ENCODE peak calls at places on chromosomes 7 and 10, in five cellular contexts. One of them, this sample, is unnamed.

GRCh38 chr7:142811154-142811737 is 40.5 kb downstream of the PRSS2 start:
- DNase-seq in HCT116: peak
- DNase-seq in breast epithelium: no peak
- DNase-seq in H1: no peak
- DNase-seq in esophagus muscularis mucosa: no peak
- DNase-seq in this sample: no peak

GRCh38 chr7:141844256-141844655 is 3.0 kb upstream of the PRSS37 start:
- DNase-seq in HCT116: no peak
- DNase-seq in breast epithelium: no peak
- DNase-seq in esophagus muscularis mucosa: no peak
- DNase-seq in H1: no peak
- DNase-seq in this sample: no peak

GRCh38 chr7:127571741-127572505 is 13.5 kb downstream of the GCC1 start:
- DNase-seq in breast epithelium: no peak
- DNase-seq in H1: no peak
- DNase-seq in esophagus muscularis mucosa: no peak
- DNase-seq in HCT116: no peak
- DNase-seq in this sample: no peak

GRCh38 chr10:62728479-62728878 is 76.0 kb upstream of the ADO start:
- DNase-seq in HCT116: no peak
- DNase-seq in H1: no peak
- DNase-seq in esophagus muscularis mucosa: no peak
- DNase-seq in breast epithelium: no peak
- DNase-seq in this sample: no peak

GRCh38 chr10:18737841-18738240 is 78.6 kb downstream of the ARL5B start:
- DNase-seq in esophagus muscularis mucosa: no peak
- DNase-seq in HCT116: no peak
- DNase-seq in H1: no peak
- DNase-seq in breast epithelium: no peak
- DNase-seq in this sample: no peak

GRCh38 chr7:26307226-26307625 is 15.6 kb downstream of the SNX10 start:
- DNase-seq in esophagus muscularis mucosa: no peak
- DNase-seq in H1: no peak
- DNase-seq in breast epithelium: no peak
- DNase-seq in HCT116: no peak
- DNase-seq in this sample: no peak

GRCh38 chr7:112112822-112113255 is 93.4 kb downstream of the DOCK4 start:
- DNase-seq in breast epithelium: peak
- DNase-seq in HCT116: no peak
- DNase-seq in H1: no peak
- DNase-seq in esophagus muscularis mucosa: no peak
- DNase-seq in this sample: peak

GRCh38 chr7:123992913-123993518 is 39.9 kb downstream of the TMEM229A start:
- DNase-seq in breast epithelium: no peak
- DNase-seq in HCT116: no peak
- DNase-seq in H1: no peak
- DNase-seq in esophagus muscularis mucosa: no peak
- DNase-seq in this sample: no peak

GRCh38 chr10:24331457-24331856 is 122.5 kb downstream of the KIAA1217 start:
- DNase-seq in HCT116: no peak
- DNase-seq in breast epithelium: peak
- DNase-seq in H1: peak
- DNase-seq in esophagus muscularis mucosa: no peak
- DNase-seq in this sample: no peak

GRCh38 chr7:75628055-75628454 is 110.7 kb downstream of the HIP1 start:
- DNase-seq in esophagus muscularis mucosa: no peak
- DNase-seq in H1: no peak
- DNase-seq in breast epithelium: no peak
- DNase-seq in HCT116: no peak
- DNase-seq in this sample: no peak

GRCh38 chr10:8616166-8616565 is 561.7 kb downstream of the GATA3 start:
- DNase-seq in H1: no peak
- DNase-seq in esophagus muscularis mucosa: no peak
- DNase-seq in breast epithelium: no peak
- DNase-seq in HCT116: no peak
- DNase-seq in this sample: no peak

GRCh38 chr10:34655286-34656170 is 159.6 kb downstream of the PARD3 start:
- DNase-seq in H1: peak
- DNase-seq in breast epithelium: peak
- DNase-seq in esophagus muscularis mucosa: no peak
- DNase-seq in HCT116: peak
- DNase-seq in this sample: no peak

GRCh38 chr10:79025113-79025832 is 43.5 kb upstream of the ZMIZ1 start:
- DNase-seq in breast epithelium: no peak
- DNase-seq in HCT116: no peak
- DNase-seq in esophagus muscularis mucosa: no peak
- DNase-seq in H1: no peak
- DNase-seq in this sample: peak

GRCh38 chr10:70699659-70700174 is 27.4 kb downstream of the ADAMTS14 start:
- DNase-seq in H1: no peak
- DNase-seq in esophagus muscularis mucosa: no peak
- DNase-seq in HCT116: no peak
- DNase-seq in breast epithelium: no peak
- DNase-seq in this sample: no peak

GRCh38 chr7:95905165-95905564 is 132.8 kb downstream of the DYNC1I1 start:
- DNase-seq in HCT116: no peak
- DNase-seq in breast epithelium: no peak
- DNase-seq in H1: no peak
- DNase-seq in esophagus muscularis mucosa: peak
- DNase-seq in this sample: no peak

GRCh38 chr10:19003341-19003740 is 45.3 kb upstream of the MALRD1 start:
- DNase-seq in H1: no peak
- DNase-seq in breast epithelium: no peak
- DNase-seq in HCT116: no peak
- DNase-seq in esophagus muscularis mucosa: no peak
- DNase-seq in this sample: no peak

GRCh38 chr10:24917493-24917892 is 34.9 kb downstream of the PRTFDC1 start:
- DNase-seq in HCT116: no peak
- DNase-seq in breast epithelium: no peak
- DNase-seq in esophagus muscularis mucosa: no peak
- DNase-seq in H1: no peak
- DNase-seq in this sample: no peak

GRCh38 chr10:5552376-5553321 is 27.9 kb downstream of the CALML3 start:
- DNase-seq in H1: no peak
- DNase-seq in HCT116: no peak
- DNase-seq in breast epithelium: no peak
- DNase-seq in esophagus muscularis mucosa: no peak
- DNase-seq in this sample: peak

GRCh38 chr7:155800301-155800700 is 12.0 kb downstream of the SHH start:
- DNase-seq in esophagus muscularis mucosa: no peak
- DNase-seq in H1: no peak
- DNase-seq in breast epithelium: no peak
- DNase-seq in HCT116: no peak
- DNase-seq in this sample: no peak

GRCh38 chr7:81767883-81768282 is 2.0 kb downstream of the HGF start:
- DNase-seq in breast epithelium: no peak
- DNase-seq in HCT116: no peak
- DNase-seq in esophagus muscularis mucosa: no peak
- DNase-seq in H1: no peak
- DNase-seq in this sample: no peak

GRCh38 chr10:126935263-126935946 is 30.2 kb downstream of the DOCK1 start:
- DNase-seq in HCT116: no peak
- DNase-seq in H1: no peak
- DNase-seq in esophagus muscularis mucosa: no peak
- DNase-seq in breast epithelium: no peak
- DNase-seq in this sample: no peak

GRCh38 chr7:157795631-157796030 is 458.8 kb downstream of the DNAJB6 start:
- DNase-seq in H1: no peak
- DNase-seq in breast epithelium: no peak
- DNase-seq in esophagus muscularis mucosa: no peak
- DNase-seq in HCT116: no peak
- DNase-seq in this sample: no peak

GRCh38 chr10:21503580-21503979 is 21.9 kb downstream of the SKIDA1 start:
- DNase-seq in breast epithelium: no peak
- DNase-seq in HCT116: no peak
- DNase-seq in H1: no peak
- DNase-seq in esophagus muscularis mucosa: no peak
- DNase-seq in this sample: no peak

GRCh38 chr10:21506351-21506750 is 19.1 kb downstream of the SKIDA1 start:
- DNase-seq in HCT116: no peak
- DNase-seq in breast epithelium: no peak
- DNase-seq in esophagus muscularis mucosa: no peak
- DNase-seq in H1: no peak
- DNase-seq in this sample: no peak

GRCh38 chr10:21507066-21507669 is 18.3 kb downstream of the SKIDA1 start:
- DNase-seq in breast epithelium: no peak
- DNase-seq in H1: no peak
- DNase-seq in esophagus muscularis mucosa: no peak
- DNase-seq in HCT116: no peak
- DNase-seq in this sample: no peak

GRCh38 chr10:21508987-21509334 is 16.5 kb downstream of the SKIDA1 start:
- DNase-seq in H1: peak
- DNase-seq in breast epithelium: no peak
- DNase-seq in HCT116: no peak
- DNase-seq in esophagus muscularis mucosa: no peak
- DNase-seq in this sample: no peak

DNA sequence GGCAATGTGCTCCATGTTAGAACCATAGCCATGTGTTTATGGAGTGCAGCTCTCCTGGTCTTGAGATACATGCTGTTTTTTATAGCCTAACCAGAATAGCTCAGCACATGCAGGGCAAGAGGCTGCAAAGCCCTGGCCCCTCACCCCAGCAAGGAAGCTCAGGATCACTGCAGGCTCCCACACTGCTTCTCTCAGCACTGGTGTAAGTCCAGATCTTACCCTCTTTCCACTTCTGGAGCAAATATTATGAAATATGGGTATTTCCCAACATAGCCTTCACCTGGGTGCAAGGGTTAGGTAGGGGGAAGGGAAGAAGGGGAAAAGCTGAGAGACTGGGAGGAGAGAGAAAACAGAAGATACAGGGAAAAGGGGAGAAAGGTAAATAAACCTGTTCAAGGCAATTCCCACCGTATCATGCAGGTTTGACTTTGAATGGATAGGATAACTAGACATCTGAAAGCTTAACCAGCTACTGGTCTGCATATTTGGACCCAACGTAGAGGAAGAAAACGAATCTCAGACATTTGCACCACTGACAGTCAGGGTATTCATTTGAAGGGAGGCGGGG is 19.7 kb downstream of the SKIDA1 start:
- DNase-seq in breast epithelium: no peak
- DNase-seq in H1: no peak
- DNase-seq in esophagus muscularis mucosa: no peak
- DNase-seq in HCT116: no peak
- DNase-seq in this sample: no peak
- TF ChIP-seq POLR2AphosphoS5 in breast epithelium: no peak
- TF ChIP-seq POLR2AphosphoS5 in H1: no peak
- TF ChIP-seq POLR2AphosphoS5 in esophagus muscularis mucosa: no peak
- TF ChIP-seq POLR2AphosphoS5 in HCT116: no peak
- TF ChIP-seq POLR2AphosphoS5 in this sample: no peak

GRCh38 chr7:73742753-73743641 is 4.4 kb upstream of the ABHD11 start:
- DNase-seq in HCT116: peak
- DNase-seq in esophagus muscularis mucosa: no peak
- DNase-seq in H1: peak
- DNase-seq in breast epithelium: peak
- DNase-seq in this sample: peak

GRCh38 chr7:73740771-73741170 is 2.2 kb upstream of the ABHD11 start:
- DNase-seq in breast epithelium: peak
- DNase-seq in HCT116: no peak
- DNase-seq in H1: no peak
- DNase-seq in esophagus muscularis mucosa: no peak
- DNase-seq in this sample: no peak

GRCh38 chr7:73741600-73741999 is 3.0 kb upstream of the ABHD11 start:
- DNase-seq in breast epithelium: no peak
- DNase-seq in H1: peak
- DNase-seq in esophagus muscularis mucosa: no peak
- DNase-seq in HCT116: no peak
- DNase-seq in this sample: no peak

GRCh38 chr7:73740212-73740611 is 1.6 kb upstream of the ABHD11 start:
- DNase-seq in esophagus muscularis mucosa: no peak
- DNase-seq in H1: no peak
- DNase-seq in breast epithelium: no peak
- DNase-seq in HCT116: no peak
- DNase-seq in this sample: no peak

DNA sequence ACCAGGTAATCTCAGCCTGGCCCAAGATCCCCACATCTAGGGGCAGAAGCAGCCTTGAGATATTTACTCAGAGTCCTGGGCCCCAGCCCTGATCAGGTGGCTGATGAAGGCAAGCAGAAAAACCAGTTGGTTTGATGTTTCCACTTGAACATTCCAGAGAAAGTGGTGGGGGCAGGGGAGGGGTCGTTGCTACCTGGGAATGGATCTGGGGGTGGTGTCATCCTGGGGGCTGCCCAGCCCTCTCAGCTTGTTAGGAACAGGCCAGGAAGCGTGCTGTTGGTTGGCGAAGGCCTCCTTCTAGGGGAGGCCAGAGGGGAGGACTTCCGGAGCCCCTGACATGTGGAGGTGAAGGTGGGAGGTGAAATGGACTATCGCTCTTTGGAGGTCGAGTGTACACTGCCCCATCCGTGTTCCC is 3.7 kb upstream of the ABHD11 start:
- DNase-seq in H1: peak
- DNase-seq in esophagus muscularis mucosa: no peak
- DNase-seq in breast epithelium: peak
- DNase-seq in HCT116: no peak
- DNase-seq in this sample: no peak
- H3K4me3 ChIP-seq in H1: peak
- H3K4me3 ChIP-seq in esophagus muscularis mucosa: no peak
- H3K4me3 ChIP-seq in breast epithelium: peak
- H3K4me3 ChIP-seq in HCT116: peak
- H3K4me3 ChIP-seq in this sample: no peak

DNA sequence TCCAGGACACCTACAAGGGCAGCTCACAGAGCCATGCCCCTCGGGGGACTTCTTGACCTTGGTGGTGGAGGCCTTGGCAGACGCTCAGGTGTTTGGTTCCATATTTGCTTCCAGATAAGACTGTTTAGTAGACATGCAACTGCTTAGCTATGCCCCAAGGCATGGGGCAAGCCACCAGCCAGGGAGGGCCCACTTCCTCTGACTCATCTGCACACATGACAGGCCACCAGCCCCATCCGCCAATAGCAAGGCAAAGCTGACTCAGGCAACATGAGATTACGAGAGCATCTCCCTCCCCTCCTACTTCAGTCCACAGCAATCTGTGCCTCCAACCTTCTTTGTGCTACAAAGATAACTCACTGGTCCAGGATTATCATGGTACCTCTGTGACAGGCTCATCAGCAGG is 54.9 kb downstream of the KCNMA1 start:
- DNase-seq in esophagus muscularis mucosa: no peak
- DNase-seq in H1: no peak
- DNase-seq in HCT116: no peak
- DNase-seq in breast epithelium: no peak
- DNase-seq in this sample: no peak
- TF ChIP-seq POLR2A in esophagus muscularis mucosa: no peak
- TF ChIP-seq POLR2A in H1: no peak
- TF ChIP-seq POLR2A in HCT116: peak
- TF ChIP-seq POLR2A in breast epithelium: no peak
- TF ChIP-seq POLR2A in this sample: no peak

GRCh38 chr10:93495654-93496321 is 624 bp upstream of the CEP55 start:
- DNase-seq in H1: no peak
- DNase-seq in esophagus muscularis mucosa: no peak
- DNase-seq in HCT116: no peak
- DNase-seq in breast epithelium: no peak
- DNase-seq in this sample: no peak
- TF ChIP-seq POLR2AphosphoS5 in H1: no peak
- TF ChIP-seq POLR2AphosphoS5 in esophagus muscularis mucosa: no peak
- TF ChIP-seq POLR2AphosphoS5 in HCT116: no peak
- TF ChIP-seq POLR2AphosphoS5 in breast epithelium: no peak
- TF ChIP-seq POLR2AphosphoS5 in this sample: no peak

GRCh38 chr10:97542169-97543024 is 30.2 kb upstream of the ANKRD2 start:
- DNase-seq in H1: no peak
- DNase-seq in esophagus muscularis mucosa: no peak
- DNase-seq in breast epithelium: peak
- DNase-seq in HCT116: peak
- DNase-seq in this sample: peak
- H3K4me3 ChIP-seq in H1: no peak
- H3K4me3 ChIP-seq in esophagus muscularis mucosa: no peak
- H3K4me3 ChIP-seq in breast epithelium: no peak
- H3K4me3 ChIP-seq in HCT116: peak
- H3K4me3 ChIP-seq in this sample: no peak